ENCODE peak calls at places on chromosome 18, in four cellular contexts. A is NCI-H1105, U is endodermal cell, P is B cell. M is an unnamed sample.

GRCh38 chr18:22813648-22814328 is 119.3 kb upstream of the RBBP8 start:
- DNase-seq in P (peak), A (peak), U (no peak), M (no peak)

GRCh38 chr18:58991127-58991798 is 126.6 kb downstream of the ZNF532 start:
- DNase-seq in A (no peak), P (no peak), U (no peak), M (no peak)

GRCh38 chr18:28065031-28065792 is 111.7 kb downstream of the CDH2 start:
- DNase-seq in P (no peak), A (no peak), U (no peak), M (no peak)

GRCh38 chr18:63177822-63178525 is 141.6 kb downstream of the BCL2 start:
- DNase-seq in A (peak), P (no peak), U (no peak), M (no peak)

GRCh38 chr18:44680271-44681038 is at the start of gene SETBP1:
- DNase-seq in A (peak), U (peak), P (peak), M (no peak)

GRCh38 chr18:46070232-46070631 is 1.8 kb downstream of the PSTPIP2 start:
- DNase-seq in U (no peak), A (no peak), P (no peak), M (no peak)

GRCh38 chr18:13288509-13289138 is 70.1 kb downstream of the LDLRAD4 start:
- DNase-seq in U (no peak), P (no peak), A (no peak), M (no peak)

GRCh38 chr18:29181151-29181901 is 1004.4 kb upstream of the CDH2 start:
- DNase-seq in U (no peak), A (no peak), P (no peak), M (no peak)

GRCh38 chr18:51066273-51066672 is 36.3 kb downstream of the SMAD4 start:
- DNase-seq in A (no peak), U (no peak), P (no peak), M (no peak)

GRCh38 chr18:62991389-62991788 is 276.0 kb downstream of the PHLPP1 start:
- DNase-seq in A (no peak), P (no peak), U (no peak), M (no peak)

GRCh38 chr18:44601447-44601846 is 79.2 kb upstream of the SETBP1 start:
- DNase-seq in A (no peak), U (no peak), P (no peak), M (no peak)

GRCh38 chr18:12599543-12599942 is 58.4 kb downstream of the SPIRE1 start:
- DNase-seq in U (no peak), A (no peak), P (no peak), M (no peak)

GRCh38 chr18:76468345-76469275 is 26.4 kb downstream of the ZNF516 start:
- DNase-seq in A (no peak), P (no peak), U (no peak), M (no peak)

GRCh38 chr18:42649636-42650035 is 465.8 kb downstream of the RIT2 start:
- DNase-seq in U (no peak), P (no peak), A (no peak), M (no peak)

GRCh38 chr18:74249181-74249968 is 42.4 kb downstream of the CYB5A start:
- DNase-seq in A (no peak), P (no peak), U (no peak), M (no peak)